ENCODE peak calls at places on chromosomes 7 and 10, in four cellular contexts. One of them, this sample, is unnamed.

GRCh38 chr7:208816-209215 is 16.4 kb downstream of the FAM20C start:
- DNase-seq in astrocyte of the cerebellum: no peak
- DNase-seq in GM23338: no peak
- DNase-seq in HFF-Myc: no peak
- DNase-seq in this sample: no peak

GRCh38 chr7:140696679-140697446 is at the start of gene NDUFB2:
- DNase-seq in astrocyte of the cerebellum: peak; percentile 39
- DNase-seq in GM23338: peak; percentile 93
- DNase-seq in HFF-Myc: peak; percentile 42
- DNase-seq in this sample: peak; percentile 24

GRCh38 chr10:103983367-103983911 is 16.5 kb downstream of the SLK start:
- DNase-seq in astrocyte of the cerebellum: no peak
- DNase-seq in GM23338: peak; percentile 7
- DNase-seq in HFF-Myc: no peak
- DNase-seq in this sample: no peak

GRCh38 chr10:50739618-50740350 is at the start of gene ASAH2B:
- DNase-seq in astrocyte of the cerebellum: peak; percentile 63
- DNase-seq in GM23338: peak; percentile 85
- DNase-seq in HFF-Myc: peak; percentile 48
- DNase-seq in this sample: no peak

GRCh38 chr10:17504547-17505245 is 50.3 kb upstream of the ST8SIA6 start:
- DNase-seq in astrocyte of the cerebellum: no peak
- DNase-seq in GM23338: no peak
- DNase-seq in HFF-Myc: no peak
- DNase-seq in this sample: peak; percentile 67

GRCh38 chr10:21421794-21422193 is 103.7 kb downstream of the SKIDA1 start:
- DNase-seq in astrocyte of the cerebellum: no peak
- DNase-seq in GM23338: no peak
- DNase-seq in HFF-Myc: no peak
- DNase-seq in this sample: no peak

GRCh38 chr10:25615926-25616325 is 318.1 kb upstream of the MYO3A start:
- DNase-seq in astrocyte of the cerebellum: no peak
- DNase-seq in GM23338: no peak
- DNase-seq in HFF-Myc: no peak
- DNase-seq in this sample: no peak

GRCh38 chr7:135236727-135237126 is 3.1 kb downstream of the STRA8 start:
- DNase-seq in astrocyte of the cerebellum: no peak
- DNase-seq in GM23338: no peak
- DNase-seq in HFF-Myc: no peak
- DNase-seq in this sample: no peak

GRCh38 chr10:5659702-5660528 is 6.5 kb downstream of the ASB13 start:
- DNase-seq in astrocyte of the cerebellum: peak; percentile 5
- DNase-seq in GM23338: peak; percentile 20
- DNase-seq in HFF-Myc: no peak
- DNase-seq in this sample: no peak

GRCh38 chr7:101550641-101551531 is 78.2 kb downstream of the MYL10 start:
- DNase-seq in astrocyte of the cerebellum: no peak
- DNase-seq in GM23338: peak; percentile 12
- DNase-seq in HFF-Myc: no peak
- DNase-seq in this sample: no peak

GRCh38 chr7:147492621-147493020 is 1097.9 kb upstream of the C7orf33 start:
- DNase-seq in astrocyte of the cerebellum: no peak
- DNase-seq in GM23338: no peak
- DNase-seq in HFF-Myc: no peak
- DNase-seq in this sample: no peak

GRCh38 chr7:101156866-101157589 is 2.8 kb downstream of the AP1S1 start:
- DNase-seq in astrocyte of the cerebellum: no peak
- DNase-seq in GM23338: peak; percentile 57
- DNase-seq in HFF-Myc: no peak
- DNase-seq in this sample: no peak

GRCh38 chr7:23333671-23334246 is 34.6 kb downstream of the MALSU1 start:
- DNase-seq in astrocyte of the cerebellum: peak; percentile 82
- DNase-seq in GM23338: no peak
- DNase-seq in HFF-Myc: peak; percentile 36
- DNase-seq in this sample: peak; percentile 93

GRCh38 chr10:132945125-132945893 is 2.9 kb upstream of the CFAP46 start:
- DNase-seq in astrocyte of the cerebellum: no peak
- DNase-seq in GM23338: no peak
- DNase-seq in HFF-Myc: no peak
- DNase-seq in this sample: no peak

GRCh38 chr7:45921699-45922519 is 837 bp upstream of the IGFBP3 start:
- DNase-seq in astrocyte of the cerebellum: peak; percentile 56
- DNase-seq in GM23338: peak; percentile 85
- DNase-seq in HFF-Myc: peak; percentile 30
- DNase-seq in this sample: no peak

GRCh38 chr10:110498087-110498981 is 627 bp downstream of the DUSP5 start:
- DNase-seq in astrocyte of the cerebellum: no peak
- DNase-seq in GM23338: peak; percentile 58
- DNase-seq in HFF-Myc: no peak
- DNase-seq in this sample: no peak

GRCh38 chr10:110494532-110494931 is 3.2 kb upstream of the DUSP5 start:
- DNase-seq in astrocyte of the cerebellum: no peak
- DNase-seq in GM23338: no peak
- DNase-seq in HFF-Myc: no peak
- DNase-seq in this sample: no peak

GRCh38 chr10:110495731-110496552 is 1.8 kb upstream of the DUSP5 start:
- DNase-seq in astrocyte of the cerebellum: peak; percentile 77
- DNase-seq in GM23338: peak; percentile 62
- DNase-seq in HFF-Myc: no peak
- DNase-seq in this sample: peak; percentile 90

GRCh38 chr10:110497438-110498086 is at the start of gene DUSP5:
- DNase-seq in astrocyte of the cerebellum: peak; percentile 88
- DNase-seq in GM23338: peak; percentile 97
- DNase-seq in HFF-Myc: peak; percentile 74
- DNase-seq in this sample: no peak

GRCh38 chr10:110496553-110497437 is 912 bp upstream of the DUSP5 start:
- DNase-seq in astrocyte of the cerebellum: no peak
- DNase-seq in GM23338: no peak
- DNase-seq in HFF-Myc: no peak
- DNase-seq in this sample: no peak
- H3K4me3 ChIP-seq in astrocyte of the cerebellum: peak overlapping the region; percentile 77
- H3K4me3 ChIP-seq in GM23338: peak overlapping the region; percentile 93
- H3K4me3 ChIP-seq in HFF-Myc: peak overlapping the region; percentile 69
- H3K4me3 ChIP-seq in this sample: peak overlapping the region; percentile 83

DNA sequence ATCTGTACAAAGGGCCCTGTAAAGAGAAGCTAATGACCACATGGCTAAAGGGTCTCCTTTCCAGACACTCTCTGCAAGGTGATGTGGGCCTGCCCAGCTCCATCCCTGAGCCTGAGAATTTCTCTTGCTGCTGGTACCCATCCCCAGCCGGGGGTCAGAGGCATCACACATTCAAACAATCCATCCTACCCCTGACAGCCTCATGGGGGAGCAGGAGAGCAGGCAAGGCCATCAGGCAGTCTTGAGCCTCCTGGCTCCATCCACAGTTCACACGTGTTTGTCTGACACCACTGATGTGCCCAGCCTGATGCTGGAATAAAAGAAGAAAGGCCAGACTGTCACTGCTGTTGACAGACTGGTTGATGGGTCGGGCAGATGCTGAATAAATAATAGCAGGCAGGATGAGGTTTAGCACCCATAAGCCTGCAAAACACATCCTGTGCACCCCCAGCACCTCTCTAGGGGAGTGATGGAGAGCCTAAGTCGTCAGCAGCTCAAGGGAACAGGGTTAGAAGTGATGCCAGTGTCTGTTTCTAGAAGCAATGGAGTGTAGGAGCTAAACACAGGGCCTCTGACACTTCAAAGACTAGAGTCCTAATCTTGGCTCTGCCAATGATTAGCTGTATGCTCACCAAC is 43.5 kb downstream of the TLL2 start:
- DNase-seq in astrocyte of the cerebellum: no peak
- DNase-seq in GM23338: peak; percentile 83
- DNase-seq in HFF-Myc: no peak
- DNase-seq in this sample: no peak
- TF ChIP-seq CTCF in astrocyte of the cerebellum: peak; percentile 74
- TF ChIP-seq CTCF in GM23338: peak; percentile 67
- TF ChIP-seq CTCF in HFF-Myc: peak; percentile 63
- TF ChIP-seq CTCF in this sample: peak; percentile 69

GRCh38 chr7:5420108-5420840 is 3.4 kb downstream of the TNRC18 start:
- DNase-seq in astrocyte of the cerebellum: no peak
- DNase-seq in GM23338: peak; percentile 65
- DNase-seq in HFF-Myc: no peak
- DNase-seq in this sample: no peak
- H3K4me3 ChIP-seq in astrocyte of the cerebellum: peak overlapping the region; percentile 93
- H3K4me3 ChIP-seq in GM23338: peak overlapping the region; percentile 62
- H3K4me3 ChIP-seq in HFF-Myc: peak overlapping the region; percentile 95
- H3K4me3 ChIP-seq in this sample: peak overlapping the region; percentile 82

DNA sequence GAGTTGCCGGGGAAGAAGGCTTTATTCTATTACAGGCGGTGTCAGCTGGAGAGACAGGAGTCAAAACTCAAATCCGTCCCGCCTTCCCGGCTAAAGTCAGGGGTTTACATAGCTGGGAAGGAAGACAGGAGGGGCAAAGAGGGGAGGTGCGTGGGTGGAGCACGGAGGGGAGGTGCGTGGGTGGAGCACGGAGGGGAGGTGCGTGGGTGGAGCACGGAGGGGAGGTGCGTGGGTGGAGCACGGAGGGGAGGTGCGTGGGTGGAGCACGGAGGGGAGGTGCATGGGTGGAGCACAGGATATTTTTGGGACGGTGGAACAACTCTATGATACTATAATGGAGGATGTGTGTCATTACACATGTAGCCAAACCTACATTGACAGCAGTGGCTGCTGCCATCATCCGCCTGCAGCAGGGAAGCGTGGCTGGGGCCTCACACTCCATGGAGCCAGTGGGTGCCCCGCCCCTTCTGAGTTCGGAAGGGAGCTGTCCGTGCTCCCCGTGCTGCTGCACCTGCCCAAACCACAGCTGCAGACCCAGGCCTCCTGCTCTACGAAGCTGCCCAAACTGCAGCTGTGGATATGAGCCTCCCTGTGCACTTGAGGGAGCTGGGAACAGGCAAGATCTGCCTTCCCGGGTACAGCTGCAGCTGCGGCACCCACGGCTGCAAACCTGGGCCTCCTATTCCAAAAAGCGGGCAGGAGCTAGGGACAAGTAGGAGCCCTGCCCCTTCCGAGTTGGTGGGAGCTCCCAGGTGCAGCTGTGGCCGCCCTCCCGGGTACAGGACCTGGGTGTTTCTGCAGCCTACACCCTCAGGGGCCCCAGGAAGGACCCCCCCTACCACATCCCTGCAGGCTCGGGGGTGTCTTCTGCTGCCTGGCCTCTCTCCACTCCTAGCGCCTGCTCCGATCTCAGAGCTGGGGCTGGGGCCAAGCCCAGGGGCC is 119.4 kb downstream of the DYNC2I1 start:
- DNase-seq in astrocyte of the cerebellum: no peak
- DNase-seq in GM23338: no peak
- DNase-seq in HFF-Myc: no peak
- DNase-seq in this sample: no peak
- TF ChIP-seq CTCF in astrocyte of the cerebellum: no peak
- TF ChIP-seq CTCF in GM23338: no peak
- TF ChIP-seq CTCF in HFF-Myc: no peak
- TF ChIP-seq CTCF in this sample: no peak